ENCODE peak calls at places on chromosomes 11 and 22, in five cellular contexts. N is ACHN; Z is stimulated activated CD4-positive, alpha-beta T cell treated with anti-CD3 and anti-CD28 coated beads, Interleukin-12 subunit alpha, Interleukin-12 subunit beta, amount 100 ng/mL, for 48 hours; I is neuronal stem cell; R is caudate nucleus. U is an unnamed sample.

GRCh38 chr22:24183321-24184031 is 2.2 kb downstream of the SUSD2 start:
- DNase-seq in N (no peak), Z (no peak), I (no peak), R (no peak), U (no peak)

GRCh38 chr11:124098142-124098541 is 17.1 kb upstream of the VWA5A start:
- DNase-seq in N (no peak), Z (no peak), I (no peak), R (no peak), U (no peak)

GRCh38 chr11:134216816-134217215 is 7.0 kb downstream of the NCAPD3 start:
- DNase-seq in N (no peak), Z (no peak), I (no peak), R (no peak), U (no peak)

GRCh38 chr22:32031466-32031865 is 11.6 kb upstream of the SLC5A1 start:
- DNase-seq in N (no peak), Z (no peak), I (no peak), R (no peak), U (no peak)

GRCh38 chr11:86918943-86919342 is 36.3 kb downstream of the FZD4 start:
- DNase-seq in N (no peak), Z (no peak), I (no peak), R (no peak), U (no peak)

GRCh38 chr22:31723699-31724098 is 26.2 kb downstream of the PRR14L start:
- DNase-seq in N (no peak), Z (no peak), I (no peak), R (no peak), U (no peak)

GRCh38 chr11:65903068-65903481 is 2.9 kb upstream of the FOSL1 start:
- DNase-seq in N (peak), Z (no peak), I (no peak), R (no peak), U (peak)

GRCh38 chr11:44785856-44786606 is 59.3 kb downstream of the TSPAN18 start:
- DNase-seq in N (no peak), Z (no peak), I (no peak), R (no peak), U (no peak)

GRCh38 chr11:46917109-46918086 is 952 bp downstream of the LRP4 start:
- DNase-seq in N (no peak), Z (no peak), I (no peak), R (no peak), U (no peak)

GRCh38 chr11:38593649-38594048 is 1995.6 kb upstream of the RAG2 start:
- DNase-seq in N (no peak), Z (no peak), I (no peak), R (no peak), U (peak)

GRCh38 chr11:117600976-117601708 is 195.9 kb downstream of the DSCAML1 start:
- DNase-seq in N (no peak), Z (no peak), I (no peak), R (no peak), U (no peak)

GRCh38 chr11:2366271-2366670 is 10.8 kb upstream of the CD81 start:
- DNase-seq in N (no peak), Z (no peak), I (no peak), R (no peak), U (no peak)

GRCh38 chr11:34749666-34750659 is 129.1 kb downstream of the EHF start:
- DNase-seq in N (no peak), Z (no peak), I (no peak), R (no peak), U (peak)

GRCh38 chr11:64742940-64743590 is 877 bp downstream of the RASGRP2 start:
- DNase-seq in N (peak), Z (no peak), I (no peak), R (no peak), U (peak)

GRCh38 chr11:43833657-43834073 is 47.0 kb upstream of the ALKBH3 start:
- DNase-seq in N (no peak), Z (no peak), I (no peak), R (no peak), U (peak)

GRCh38 chr22:45949258-45949870 is 27.6 kb downstream of the WNT7B start:
- DNase-seq in N (no peak), Z (no peak), I (no peak), R (no peak), U (no peak)

GRCh38 chr22:42655693-42656092 is 6.5 kb upstream of the CYB5R3 start:
- DNase-seq in N (no peak), Z (no peak), I (no peak), R (no peak), U (no peak)

GRCh38 chr11:30016588-30017363 is at the start of gene KCNA4:
- DNase-seq in N (no peak), Z (no peak), I (peak), R (no peak), U (peak)

GRCh38 chr11:102604875-102605274 is 20.3 kb downstream of the MMP20 start:
- DNase-seq in N (no peak), Z (no peak), I (no peak), R (no peak), U (no peak)

GRCh38 chr22:39083212-39084165 is 6.4 kb downstream of the APOBEC3G start:
- DNase-seq in N (no peak), Z (no peak), I (no peak), R (no peak), U (no peak)

GRCh38 chr11:64723117-64723906 is at the start of gene NRXN2:
- DNase-seq in N (peak), Z (peak), I (peak), R (peak), U (peak)

GRCh38 chr11:76206327-76207081 is at the start of gene WNT11:
- DNase-seq in N (peak), Z (no peak), I (peak), R (no peak), U (no peak)

GRCh38 chr11:2930705-2931415 is 1.6 kb upstream of the PHLDA2 start:
- DNase-seq in N (peak), Z (no peak), I (peak), R (no peak), U (no peak)

GRCh38 chr22:23892626-23893445 is 1.3 kb upstream of the MIF start:
- DNase-seq in N (no peak), Z (no peak), I (no peak), R (no peak), U (no peak)

GRCh38 chr11:65858354-65859133 is 564 bp upstream of the CFL1 start:
- DNase-seq in N (peak), Z (no peak), I (no peak), R (no peak), U (no peak)

GRCh38 chr22:43345761-43346261 is 2.6 kb upstream of the SCUBE1 start:
- DNase-seq in N (no peak), Z (no peak), I (no peak), R (no peak), U (no peak)

GRCh38 chr11:112941096-112941495 is 20.1 kb upstream of the NCAM1 start:
- DNase-seq in N (no peak), Z (no peak), I (no peak), R (no peak), U (no peak)

GRCh38 chr22:23632178-23632577 is at the start of gene DRICH1:
- DNase-seq in N (no peak), Z (no peak), I (no peak), R (no peak), U (no peak)

GRCh38 chr11:2097356-2097997 is 41.7 kb downstream of the IGF2 start:
- DNase-seq in N (no peak), Z (no peak), I (peak), R (no peak), U (peak)

GRCh38 chr11:1194231-1194976 is 28.5 kb upstream of the MUC5B start:
- DNase-seq in N (no peak), Z (no peak), I (no peak), R (no peak), U (no peak)

GRCh38 chr11:59756845-59757244 is 1.7 kb downstream of the STX3 start:
- DNase-seq in N (peak), Z (no peak), I (no peak), R (no peak), U (no peak)

GRCh38 chr11:36391062-36391461 is 95.0 kb downstream of the PRR5L start:
- DNase-seq in N (no peak), Z (no peak), I (no peak), R (no peak), U (no peak)

GRCh38 chr11:124884869-124885479 is 12.7 kb downstream of the ROBO4 start:
- DNase-seq in N (no peak), Z (no peak), I (no peak), R (no peak), U (no peak)

GRCh38 chr22:20956258-20957117 is 10.6 kb upstream of the AIFM3 start:
- DNase-seq in N (peak), Z (no peak), I (no peak), R (no peak), U (no peak)

GRCh38 chr11:64101461-64101860 is 64.5 kb downstream of the MACROD1 start:
- DNase-seq in N (no peak), Z (no peak), I (no peak), R (no peak), U (no peak)

GRCh38 chr11:107018274-107018901 is at the start of gene GUCY1A2:
- DNase-seq in N (peak), Z (no peak), I (peak), R (peak), U (no peak)

U was measured in stromal cell of bone marrow.